ENCODE peak calls at places on chromosomes 2 and 18, in four cellular contexts. S is T follicular helper cell; N is T-helper 2 cell treated with Interferon-gamma antibody and Interleukin-4, amounts not matched to agents 5 μg/mL and 100 μg/mL, for 36 hours; E is ELR. L is an unnamed sample.

GRCh38 chr2:172806426-172807008 is 70.9 kb downstream of the RAPGEF4 start:
- DNase-seq in S (no peak), N (no peak), E (peak), L (no peak)

GRCh38 chr2:695111-695510 is 17.9 kb upstream of the TMEM18 start:
- DNase-seq in S (no peak), N (no peak), E (no peak), L (no peak)

GRCh38 chr2:181674466-181674865 is 5.9 kb downstream of the NEUROD1 start:
- DNase-seq in S (no peak), N (no peak), E (no peak), L (no peak)

GRCh38 chr18:26813043-26813442 is 52.5 kb downstream of the AQP4 start:
- DNase-seq in S (no peak), N (no peak), E (peak), L (no peak)

GRCh38 chr2:53856272-53856671 is 3.5 kb downstream of the GPR75 start:
- DNase-seq in S (no peak), N (no peak), E (no peak), L (no peak)

GRCh38 chr2:119694994-119695521 is 16.1 kb downstream of the TMEM177 start:
- DNase-seq in S (peak), N (no peak), E (no peak), L (no peak)

GRCh38 chr2:178109813-178110212 is 2.4 kb upstream of the RBM45 start:
- DNase-seq in S (no peak), N (no peak), E (peak), L (no peak)

GRCh38 chr2:233832414-233832813 is 21.9 kb downstream of the HJURP start:
- DNase-seq in S (no peak), N (no peak), E (peak), L (no peak)

L was measured in T-helper 1 cell.